ENCODE peak calls at places on chromosomes 11 and 22, in seven cellular contexts. R, W, M, Y, Z, L and J are unnamed samples.

GRCh38 chr11:7683571-7683970 is 10.3 kb upstream of the CYB5R2 start:
- DNase-seq in R (no peak), W (no peak), M (no peak), Y (no peak), Z (no peak), L (no peak), J (no peak)

GRCh38 chr11:112537846-112538330 is 277.2 kb upstream of the PLET1 start:
- DNase-seq in R (no peak), W (no peak), M (no peak), Y (no peak), Z (no peak), L (no peak), J (no peak)

GRCh38 chr11:84906995-84907394 is 720.1 kb downstream of the DLG2 start:
- DNase-seq in R (no peak), W (no peak), M (no peak), Y (no peak), Z (no peak), L (no peak), J (no peak)

GRCh38 chr11:66467034-66467659 is 442 bp downstream of the PELI3 start:
- DNase-seq in R (peak), W (peak), M (no peak), Y (peak), Z (no peak), L (no peak), J (no peak)

GRCh38 chr11:86081465-86081864 is 12.6 kb upstream of the PICALM start:
- DNase-seq in R (no peak), W (no peak), M (no peak), Y (no peak), Z (no peak), L (no peak), J (no peak)

GRCh38 chr11:30257058-30257457 is 26.2 kb downstream of the FSHB start:
- DNase-seq in R (no peak), W (no peak), M (no peak), Y (no peak), Z (no peak), L (no peak), J (no peak)

GRCh38 chr22:17802411-17802810 is 28.1 kb upstream of the BID start:
- DNase-seq in R (no peak), W (no peak), M (no peak), Y (no peak), Z (no peak), L (no peak), J (no peak)

GRCh38 chr11:69200331-69201047 is 44.8 kb downstream of the SMIM38 start:
- DNase-seq in R (no peak), W (no peak), M (no peak), Y (no peak), Z (peak), L (no peak), J (no peak)

GRCh38 chr22:28934026-28934425 is 50.7 kb downstream of the ZNRF3 start:
- DNase-seq in R (no peak), W (no peak), M (no peak), Y (no peak), Z (peak), L (no peak), J (no peak)

GRCh38 chr22:31945971-31946680 is 1.8 kb downstream of the YWHAH start:
- DNase-seq in R (no peak), W (no peak), M (no peak), Y (no peak), Z (no peak), L (peak), J (no peak)

GRCh38 chr11:70771099-70771885 is 373.0 kb downstream of the CTTN start:
- DNase-seq in R (no peak), W (no peak), M (no peak), Y (no peak), Z (no peak), L (no peak), J (no peak)

GRCh38 chr11:45022294-45023064 is 71.8 kb upstream of the TP53I11 start:
- DNase-seq in R (no peak), W (no peak), M (no peak), Y (no peak), Z (no peak), L (no peak), J (no peak)

GRCh38 chr11:60950933-60951610 is 904 bp downstream of the SLC15A3 start:
- DNase-seq in R (no peak), W (no peak), M (no peak), Y (no peak), Z (no peak), L (no peak), J (no peak)